ENCODE peak calls at places on chromosomes 5 and 9, in six cellular contexts. H is stimulated activated CD4-positive, alpha-beta T cell treated with anti-CD3 and anti-CD28 coated beads, Interleukin-1b, Interleukin-23, amount 100 ng/mL, for 4 hours; N is esophagus muscularis mucosa; R is HTR-8/SVneo; C is HAP-1; D is NCI-H1092. J is an unnamed sample.

GRCh38 chr9:93826209-93826608 is 128.9 kb downstream of the BARX1 start:
- DNase-seq in H (peak; percentile 51), N (peak; percentile 78), R (no peak), C (no peak), D (no peak), J (peak; percentile 66)

GRCh38 chr5:167950126-167950721 is 341.2 kb upstream of the WWC1 start:
- DNase-seq in H (no peak), N (no peak), R (peak; percentile 60), C (no peak), D (no peak), J (no peak)

GRCh38 chr5:81924467-81924866 is 47.4 kb upstream of the ATG10 start:
- DNase-seq in H (no peak), N (no peak), R (no peak), C (no peak), D (peak; percentile 60), J (no peak)

GRCh38 chr5:107570805-107571531 is 99.8 kb downstream of the EFNA5 start:
- DNase-seq in H (no peak), N (no peak), R (no peak), C (peak; percentile 48), D (no peak), J (no peak)

GRCh38 chr5:73254634-73255033 is 81.6 kb downstream of the TMEM174 start:
- DNase-seq in H (no peak), N (peak; percentile 60), R (no peak), C (no peak), D (no peak), J (no peak)

GRCh38 chr5:134511796-134512660 is 13.4 kb upstream of the JADE2 start:
- DNase-seq in H (no peak), N (peak; percentile 94), R (no peak), C (peak; percentile 22), D (no peak), J (no peak)

GRCh38 chr9:132221941-132222340 is 60.1 kb downstream of the NTNG2 start:
- DNase-seq in H (no peak), N (no peak), R (no peak), C (no peak), D (no peak), J (no peak)

GRCh38 chr5:55308254-55308836 is 556 bp downstream of the MTREX start:
- DNase-seq in H (no peak), N (no peak), R (peak; percentile 17), C (peak; percentile 16), D (no peak), J (no peak)

GRCh38 chr5:432928-433791 is 9.8 kb upstream of the EXOC3 start:
- DNase-seq in H (no peak), N (no peak), R (no peak), C (no peak), D (no peak), J (peak; percentile 64)

GRCh38 chr9:108545446-108545845 is 310.3 kb downstream of the ACTL7B start:
- DNase-seq in H (no peak), N (no peak), R (no peak), C (no peak), D (no peak), J (no peak)

GRCh38 chr5:147509710-147510651 is at the start of gene DPYSL3:
- DNase-seq in H (no peak), N (peak; percentile 92), R (peak; percentile 35), C (peak; percentile 11), D (peak; percentile 64), J (peak; percentile 80)

GRCh38 chr9:20783057-20784038 is 99.3 kb downstream of the FOCAD start:
- DNase-seq in H (no peak), N (no peak), R (no peak), C (no peak), D (no peak), J (no peak)

GRCh38 chr9:114153761-114154596 is 1.4 kb upstream of the COL27A1 start:
- DNase-seq in H (peak; percentile 5), N (no peak), R (peak; percentile 42), C (peak; percentile 73), D (no peak), J (no peak)

GRCh38 chr9:73370053-73370452 is 218.4 kb downstream of the ANXA1 start:
- DNase-seq in H (no peak), N (no peak), R (no peak), C (no peak), D (no peak), J (no peak)

GRCh38 chr9:108663381-108663876 is 192.4 kb downstream of the ACTL7B start:
- DNase-seq in H (no peak), N (no peak), R (no peak), C (no peak), D (no peak), J (no peak)

GRCh38 chr9:137550241-137550621 is at the start of gene PNPLA7:
- DNase-seq in H (peak; percentile 24), N (peak; percentile 95), R (peak; percentile 68), C (peak; percentile 88), D (peak; percentile 81), J (peak; percentile 81)

GRCh38 chr5:115069087-115069968 is 100.4 kb downstream of the TRIM36 start:
- DNase-seq in H (no peak), N (peak; percentile 74), R (peak; percentile 21), C (peak; percentile 57), D (no peak), J (no peak)

GRCh38 chr9:13397661-13398060 is 118.2 kb upstream of the MPDZ start:
- DNase-seq in H (no peak), N (no peak), R (no peak), C (no peak), D (no peak), J (no peak)

GRCh38 chr5:133727636-133728035 is 115.3 kb upstream of the FSTL4 start:
- DNase-seq in H (no peak), N (no peak), R (no peak), C (no peak), D (no peak), J (peak; percentile 32)

GRCh38 chr5:9401786-9402472 is 143.9 kb downstream of the SEMA5A start:
- DNase-seq in H (no peak), N (no peak), R (no peak), C (no peak), D (no peak), J (no peak)

GRCh38 chr5:116520706-116521105 is 53.9 kb downstream of the SEMA6A start:
- DNase-seq in H (no peak), N (no peak), R (no peak), C (no peak), D (no peak), J (no peak)